ENCODE peak calls at places on chromosomes 11 and 22, in nine cellular contexts. One of them, this sample, is unnamed.

GRCh38 chr22:47190957-47191323 is 428.5 kb downstream of the TBC1D22A start:
- DNase-seq in left cardiac atrium: no peak
- DNase-seq in ovary: no peak
- DNase-seq in stimulated activated CD8-positive, alpha-beta memory T cell treated with anti-CD3 and anti-CD28 coated beads, Interleukin-4, amount 100 ng/mL, for 24 hours: no peak
- DNase-seq in NCI-H345: no peak
- DNase-seq in AG08396: no peak
- DNase-seq in hypothalamus: no peak
- DNase-seq in MV-4-11: no peak
- DNase-seq in pancreas: peak
- DNase-seq in this sample: no peak

GRCh38 chr11:126355926-126356897 is 726 bp downstream of the ST3GAL4 start:
- DNase-seq in left cardiac atrium: peak
- DNase-seq in ovary: peak
- DNase-seq in stimulated activated CD8-positive, alpha-beta memory T cell treated with anti-CD3 and anti-CD28 coated beads, Interleukin-4, amount 100 ng/mL, for 24 hours: no peak
- DNase-seq in NCI-H345: peak
- DNase-seq in AG08396: peak
- DNase-seq in hypothalamus: peak
- DNase-seq in MV-4-11: peak
- DNase-seq in pancreas: peak
- DNase-seq in this sample: no peak

GRCh38 chr11:726278-726915 is 20.4 kb downstream of the EPS8L2 start:
- DNase-seq in left cardiac atrium: peak
- DNase-seq in ovary: peak
- DNase-seq in stimulated activated CD8-positive, alpha-beta memory T cell treated with anti-CD3 and anti-CD28 coated beads, Interleukin-4, amount 100 ng/mL, for 24 hours: no peak
- DNase-seq in NCI-H345: peak
- DNase-seq in AG08396: peak
- DNase-seq in hypothalamus: no peak
- DNase-seq in MV-4-11: no peak
- DNase-seq in pancreas: peak
- DNase-seq in this sample: peak

GRCh38 chr11:13868710-13869403 is 93.7 kb upstream of the SPON1 start:
- DNase-seq in left cardiac atrium: no peak
- DNase-seq in ovary: no peak
- DNase-seq in stimulated activated CD8-positive, alpha-beta memory T cell treated with anti-CD3 and anti-CD28 coated beads, Interleukin-4, amount 100 ng/mL, for 24 hours: no peak
- DNase-seq in NCI-H345: no peak
- DNase-seq in AG08396: no peak
- DNase-seq in hypothalamus: no peak
- DNase-seq in MV-4-11: no peak
- DNase-seq in pancreas: no peak
- DNase-seq in this sample: no peak

GRCh38 chr11:64606796-64607380 is 15.9 kb downstream of the SLC22A12 start:
- DNase-seq in left cardiac atrium: no peak
- DNase-seq in ovary: no peak
- DNase-seq in stimulated activated CD8-positive, alpha-beta memory T cell treated with anti-CD3 and anti-CD28 coated beads, Interleukin-4, amount 100 ng/mL, for 24 hours: no peak
- DNase-seq in NCI-H345: no peak
- DNase-seq in AG08396: no peak
- DNase-seq in hypothalamus: no peak
- DNase-seq in MV-4-11: no peak
- DNase-seq in pancreas: no peak
- DNase-seq in this sample: no peak

GRCh38 chr11:46680164-46680760 is 20.2 kb downstream of the ARHGAP1 start:
- DNase-seq in left cardiac atrium: peak
- DNase-seq in ovary: no peak
- DNase-seq in stimulated activated CD8-positive, alpha-beta memory T cell treated with anti-CD3 and anti-CD28 coated beads, Interleukin-4, amount 100 ng/mL, for 24 hours: no peak
- DNase-seq in NCI-H345: no peak
- DNase-seq in AG08396: no peak
- DNase-seq in hypothalamus: no peak
- DNase-seq in MV-4-11: no peak
- DNase-seq in pancreas: peak
- DNase-seq in this sample: no peak

GRCh38 chr11:119044708-119045107 is 12.3 kb downstream of the HYOU1 start:
- DNase-seq in left cardiac atrium: no peak
- DNase-seq in ovary: no peak
- DNase-seq in stimulated activated CD8-positive, alpha-beta memory T cell treated with anti-CD3 and anti-CD28 coated beads, Interleukin-4, amount 100 ng/mL, for 24 hours: no peak
- DNase-seq in NCI-H345: no peak
- DNase-seq in AG08396: no peak
- DNase-seq in hypothalamus: no peak
- DNase-seq in MV-4-11: no peak
- DNase-seq in pancreas: no peak
- DNase-seq in this sample: no peak

GRCh38 chr11:8266246-8267241 is 2.9 kb upstream of the LMO1 start:
- DNase-seq in left cardiac atrium: no peak
- DNase-seq in ovary: peak
- DNase-seq in stimulated activated CD8-positive, alpha-beta memory T cell treated with anti-CD3 and anti-CD28 coated beads, Interleukin-4, amount 100 ng/mL, for 24 hours: no peak
- DNase-seq in NCI-H345: no peak
- DNase-seq in AG08396: no peak
- DNase-seq in hypothalamus: no peak
- DNase-seq in MV-4-11: no peak
- DNase-seq in pancreas: peak
- DNase-seq in this sample: peak

GRCh38 chr11:2903672-2904011 is 18.1 kb upstream of the CDKN1C start:
- DNase-seq in left cardiac atrium: no peak
- DNase-seq in ovary: no peak
- DNase-seq in stimulated activated CD8-positive, alpha-beta memory T cell treated with anti-CD3 and anti-CD28 coated beads, Interleukin-4, amount 100 ng/mL, for 24 hours: no peak
- DNase-seq in NCI-H345: no peak
- DNase-seq in AG08396: no peak
- DNase-seq in hypothalamus: no peak
- DNase-seq in MV-4-11: no peak
- DNase-seq in pancreas: no peak
- DNase-seq in this sample: peak

GRCh38 chr22:33111491-33111890 is 53.3 kb upstream of the SYN3 start:
- DNase-seq in left cardiac atrium: no peak
- DNase-seq in ovary: no peak
- DNase-seq in stimulated activated CD8-positive, alpha-beta memory T cell treated with anti-CD3 and anti-CD28 coated beads, Interleukin-4, amount 100 ng/mL, for 24 hours: no peak
- DNase-seq in NCI-H345: no peak
- DNase-seq in AG08396: no peak
- DNase-seq in hypothalamus: no peak
- DNase-seq in MV-4-11: no peak
- DNase-seq in pancreas: no peak
- DNase-seq in this sample: no peak

GRCh38 chr22:20634560-20635226 is 127.3 kb downstream of the MED15 start:
- DNase-seq in left cardiac atrium: no peak
- DNase-seq in ovary: no peak
- DNase-seq in stimulated activated CD8-positive, alpha-beta memory T cell treated with anti-CD3 and anti-CD28 coated beads, Interleukin-4, amount 100 ng/mL, for 24 hours: no peak
- DNase-seq in NCI-H345: no peak
- DNase-seq in AG08396: no peak
- DNase-seq in hypothalamus: no peak
- DNase-seq in MV-4-11: no peak
- DNase-seq in pancreas: no peak
- DNase-seq in this sample: no peak

GRCh38 chr11:65560555-65561418 is 2.6 kb upstream of the LTBP3 start:
- DNase-seq in left cardiac atrium: peak
- DNase-seq in ovary: peak
- DNase-seq in stimulated activated CD8-positive, alpha-beta memory T cell treated with anti-CD3 and anti-CD28 coated beads, Interleukin-4, amount 100 ng/mL, for 24 hours: no peak
- DNase-seq in NCI-H345: no peak
- DNase-seq in AG08396: peak
- DNase-seq in hypothalamus: no peak
- DNase-seq in MV-4-11: no peak
- DNase-seq in pancreas: no peak
- DNase-seq in this sample: peak

GRCh38 chr22:22799561-22799960 is 88.1 kb upstream of the IGLL5 start:
- DNase-seq in left cardiac atrium: no peak
- DNase-seq in ovary: no peak
- DNase-seq in stimulated activated CD8-positive, alpha-beta memory T cell treated with anti-CD3 and anti-CD28 coated beads, Interleukin-4, amount 100 ng/mL, for 24 hours: no peak
- DNase-seq in NCI-H345: no peak
- DNase-seq in AG08396: no peak
- DNase-seq in hypothalamus: no peak
- DNase-seq in MV-4-11: no peak
- DNase-seq in pancreas: no peak
- DNase-seq in this sample: no peak

GRCh38 chr11:33044281-33044680 is 4.9 kb downstream of the TCP11L1 start:
- DNase-seq in left cardiac atrium: no peak
- DNase-seq in ovary: no peak
- DNase-seq in stimulated activated CD8-positive, alpha-beta memory T cell treated with anti-CD3 and anti-CD28 coated beads, Interleukin-4, amount 100 ng/mL, for 24 hours: no peak
- DNase-seq in NCI-H345: no peak
- DNase-seq in AG08396: no peak
- DNase-seq in hypothalamus: no peak
- DNase-seq in MV-4-11: no peak
- DNase-seq in pancreas: no peak
- DNase-seq in this sample: no peak

GRCh38 chr11:128726464-128727139 is 32.7 kb downstream of the FLI1 start:
- DNase-seq in left cardiac atrium: no peak
- DNase-seq in ovary: no peak
- DNase-seq in stimulated activated CD8-positive, alpha-beta memory T cell treated with anti-CD3 and anti-CD28 coated beads, Interleukin-4, amount 100 ng/mL, for 24 hours: no peak
- DNase-seq in NCI-H345: no peak
- DNase-seq in AG08396: no peak
- DNase-seq in hypothalamus: no peak
- DNase-seq in MV-4-11: peak
- DNase-seq in pancreas: no peak
- DNase-seq in this sample: peak

GRCh38 chr11:130323452-130324448 is 9.0 kb upstream of the ZBTB44 start:
- DNase-seq in left cardiac atrium: no peak
- DNase-seq in ovary: no peak
- DNase-seq in stimulated activated CD8-positive, alpha-beta memory T cell treated with anti-CD3 and anti-CD28 coated beads, Interleukin-4, amount 100 ng/mL, for 24 hours: no peak
- DNase-seq in NCI-H345: no peak
- DNase-seq in AG08396: no peak
- DNase-seq in hypothalamus: no peak
- DNase-seq in MV-4-11: no peak
- DNase-seq in pancreas: no peak
- DNase-seq in this sample: no peak

GRCh38 chr11:36364551-36364950 is 68.5 kb downstream of the PRR5L start:
- DNase-seq in left cardiac atrium: no peak
- DNase-seq in ovary: no peak
- DNase-seq in stimulated activated CD8-positive, alpha-beta memory T cell treated with anti-CD3 and anti-CD28 coated beads, Interleukin-4, amount 100 ng/mL, for 24 hours: no peak
- DNase-seq in NCI-H345: no peak
- DNase-seq in AG08396: no peak
- DNase-seq in hypothalamus: no peak
- DNase-seq in MV-4-11: no peak
- DNase-seq in pancreas: no peak
- DNase-seq in this sample: peak

GRCh38 chr22:50420581-50420980 is 54.3 kb downstream of the SBF1 start:
- DNase-seq in left cardiac atrium: no peak
- DNase-seq in ovary: no peak
- DNase-seq in stimulated activated CD8-positive, alpha-beta memory T cell treated with anti-CD3 and anti-CD28 coated beads, Interleukin-4, amount 100 ng/mL, for 24 hours: no peak
- DNase-seq in NCI-H345: no peak
- DNase-seq in AG08396: no peak
- DNase-seq in hypothalamus: no peak
- DNase-seq in MV-4-11: no peak
- DNase-seq in pancreas: no peak
- DNase-seq in this sample: no peak

GRCh38 chr11:71470956-71471355 is 18.0 kb downstream of the NADSYN1 start:
- DNase-seq in left cardiac atrium: peak
- DNase-seq in ovary: no peak
- DNase-seq in stimulated activated CD8-positive, alpha-beta memory T cell treated with anti-CD3 and anti-CD28 coated beads, Interleukin-4, amount 100 ng/mL, for 24 hours: no peak
- DNase-seq in NCI-H345: no peak
- DNase-seq in AG08396: no peak
- DNase-seq in hypothalamus: no peak
- DNase-seq in MV-4-11: no peak
- DNase-seq in pancreas: no peak
- DNase-seq in this sample: no peak

GRCh38 chr11:75472081-75472732 is 39.2 kb upstream of the KLHL35 start:
- DNase-seq in left cardiac atrium: no peak
- DNase-seq in ovary: no peak
- DNase-seq in stimulated activated CD8-positive, alpha-beta memory T cell treated with anti-CD3 and anti-CD28 coated beads, Interleukin-4, amount 100 ng/mL, for 24 hours: no peak
- DNase-seq in NCI-H345: no peak
- DNase-seq in AG08396: no peak
- DNase-seq in hypothalamus: no peak
- DNase-seq in MV-4-11: no peak
- DNase-seq in pancreas: peak
- DNase-seq in this sample: no peak

GRCh38 chr22:43426816-43427215 is 15.0 kb downstream of the MPPED1 start:
- DNase-seq in left cardiac atrium: no peak
- DNase-seq in ovary: no peak
- DNase-seq in stimulated activated CD8-positive, alpha-beta memory T cell treated with anti-CD3 and anti-CD28 coated beads, Interleukin-4, amount 100 ng/mL, for 24 hours: no peak
- DNase-seq in NCI-H345: no peak
- DNase-seq in AG08396: no peak
- DNase-seq in hypothalamus: no peak
- DNase-seq in MV-4-11: no peak
- DNase-seq in pancreas: no peak
- DNase-seq in this sample: no peak